ENCODE peak calls at places on chromosomes 13 and 19, in four cellular contexts. G is iPS DF 19.7; A is heart right ventricle; T is activated CD4-positive, alpha-beta T cell treated with anti-CD3 and anti-CD28 coated beads for 1 hour. Z is an unnamed sample.

GRCh38 chr19:39160523-39160861 is 34.9 kb downstream of the PAK4 start:
- DNase-seq in T (no peak), A (peak), G (no peak), Z (no peak)

GRCh38 chr13:57633141-57633949 is 1.8 kb downstream of the PCDH17 start:
- DNase-seq in T (no peak), A (peak), G (no peak), Z (peak)

GRCh38 chr19:40600086-40600917 is 867 bp upstream of the LTBP4 start:
- DNase-seq in G (no peak), T (no peak), A (peak), Z (no peak)

GRCh38 chr19:19321143-19321577 is 531 bp downstream of the MAU2 start:
- DNase-seq in A (no peak), T (no peak), G (no peak), Z (no peak)

GRCh38 chr19:10603873-10604459 is 16.9 kb upstream of the AP1M2 start:
- DNase-seq in G (no peak), A (no peak), T (no peak), Z (no peak)

GRCh38 chr19:41904118-41904870 is 21.3 kb downstream of the ARHGEF1 start:
- DNase-seq in A (no peak), T (no peak), G (no peak), Z (no peak)

GRCh38 chr19:37095859-37096258 is 17.6 kb downstream of the ZNF420 start:
- DNase-seq in A (no peak), G (no peak), T (no peak), Z (no peak)

GRCh38 chr13:22049384-22049783 is 378.5 kb downstream of the FGF9 start:
- DNase-seq in T (no peak), G (no peak), A (no peak), Z (no peak)

GRCh38 chr19:8607386-8607785 is 3.1 kb downstream of the ADAMTS10 start:
- DNase-seq in T (no peak), A (peak), G (no peak), Z (no peak)

GRCh38 chr13:52599853-52600603 is 42.2 kb upstream of the HNRNPA1L2 start:
- DNase-seq in G (no peak), A (peak), T (no peak), Z (no peak)

GRCh38 chr19:7629347-7630054 is at the start of the genes PET100 and XAB2:
- DNase-seq in G (peak), T (peak), A (peak), Z (peak)

GRCh38 chr19:18791315-18791678 is 192 bp upstream of the COMP start:
- DNase-seq in G (no peak), T (no peak), A (no peak), Z (no peak)

GRCh38 chr19:13262450-13262849 is 112.2 kb downstream of the IER2 start:
- DNase-seq in T (no peak), A (no peak), G (no peak), Z (no peak)

GRCh38 chr13:113297370-113297871 is 382 bp downstream of the LAMP1 start:
- DNase-seq in T (peak), G (no peak), A (no peak), Z (no peak)

GRCh38 chr13:99895428-99895998 is 76.1 kb downstream of the ZIC5 start:
- DNase-seq in G (no peak), A (no peak), T (no peak), Z (no peak)

GRCh38 chr19:20325151-20325550 is 158.1 kb downstream of the ZNF486 start:
- DNase-seq in T (no peak), G (no peak), A (no peak), Z (no peak)

GRCh38 chr19:42120276-42121010 is 11.8 kb downstream of the POU2F2 start:
- DNase-seq in T (no peak), G (no peak), A (no peak), Z (no peak)

GRCh38 chr19:29115181-29115580 is 97.8 kb downstream of the UQCRFS1 start:
- DNase-seq in T (no peak), A (no peak), G (no peak), Z (no peak)

GRCh38 chr19:5436101-5436947 is 18.9 kb upstream of the ZNRF4 start:
- DNase-seq in T (no peak), A (no peak), G (peak), Z (no peak)

GRCh38 chr13:29452773-29453574 is 142.5 kb downstream of the SLC7A1 start:
- DNase-seq in A (no peak), G (no peak), T (no peak), Z (no peak)